ENCODE peak calls at places on chromosomes 13 and 19, in four cellular contexts. One of them, this sample, is unnamed.

GRCh38 chr19:6222884-6223283 is 56.9 kb downstream of the MLLT1 start:
- DNase-seq in HepG2: no peak
- DNase-seq in A549: no peak
- DNase-seq in IMR-90: no peak
- DNase-seq in this sample: no peak

GRCh38 chr13:86870388-86870966 is 800.7 kb upstream of the SLITRK5 start:
- DNase-seq in HepG2: peak; percentile 3
- DNase-seq in IMR-90: peak; percentile 43
- DNase-seq in A549: peak; percentile 1
- DNase-seq in this sample: no peak

GRCh38 chr13:107329991-107330390 is 762.1 kb upstream of the ARGLU1 start:
- DNase-seq in A549: no peak
- DNase-seq in HepG2: no peak
- DNase-seq in IMR-90: peak; percentile 34
- DNase-seq in this sample: no peak

GRCh38 chr19:6774821-6775707 is 2.6 kb downstream of the VAV1 start:
- DNase-seq in A549: no peak
- DNase-seq in IMR-90: no peak
- DNase-seq in HepG2: no peak
- DNase-seq in this sample: no peak

GRCh38 chr13:24299488-24300114 is 9.8 kb upstream of the C1QTNF9 start:
- DNase-seq in HepG2: no peak
- DNase-seq in A549: no peak
- DNase-seq in IMR-90: no peak
- DNase-seq in this sample: no peak

GRCh38 chr19:2618611-2619010 is 83.9 kb downstream of the GNG7 start:
- DNase-seq in HepG2: no peak
- DNase-seq in A549: no peak
- DNase-seq in IMR-90: peak; percentile 28
- DNase-seq in this sample: no peak

GRCh38 chr13:49976314-49977258 is 20.3 kb upstream of the TRIM13 start:
- DNase-seq in HepG2: peak; percentile 65
- DNase-seq in IMR-90: peak; percentile 70
- DNase-seq in A549: peak; percentile 67
- DNase-seq in this sample: peak; percentile 77

GRCh38 chr13:26867451-26868067 is 107.0 kb upstream of the GPR12 start:
- DNase-seq in HepG2: no peak
- DNase-seq in A549: peak; percentile 2
- DNase-seq in IMR-90: peak; percentile 14
- DNase-seq in this sample: peak; percentile 18

GRCh38 chr19:29806098-29806866 is 5.5 kb upstream of the CCNE1 start:
- DNase-seq in HepG2: peak; percentile 52
- DNase-seq in A549: peak; percentile 89
- DNase-seq in IMR-90: peak; percentile 44
- DNase-seq in this sample: peak; percentile 77

GRCh38 chr19:8924283-8924682 is 85.9 kb downstream of the MUC16 start:
- DNase-seq in HepG2: no peak
- DNase-seq in IMR-90: no peak
- DNase-seq in A549: no peak
- DNase-seq in this sample: no peak
- TF ChIP-seq MAZ in HepG2: no peak
- TF ChIP-seq MAZ in IMR-90: no peak
- TF ChIP-seq MAZ in A549: no peak
- TF ChIP-seq MAZ in this sample: no peak

DNA sequence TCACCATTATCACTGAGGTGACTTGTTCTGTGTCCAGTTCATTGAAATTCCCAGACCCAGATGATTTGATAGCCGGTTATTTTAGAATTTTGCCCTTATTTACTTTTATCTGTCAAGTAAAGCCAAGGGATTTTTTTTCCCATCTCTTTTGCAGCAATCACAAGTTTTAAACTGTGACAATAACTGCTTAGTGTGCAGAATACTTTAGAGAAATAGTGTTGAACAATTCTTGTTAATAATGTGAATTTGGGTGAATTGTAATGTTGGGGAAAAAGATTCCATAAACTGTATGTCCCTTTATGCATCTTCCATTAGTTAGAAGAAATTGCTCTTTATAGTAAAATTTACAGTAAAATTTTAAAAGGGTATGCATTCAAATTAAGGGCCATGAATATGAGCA is 79.5 kb downstream of the SLITRK6 start:
- DNase-seq in HepG2: no peak
- DNase-seq in A549: no peak
- DNase-seq in IMR-90: no peak
- DNase-seq in this sample: no peak
- TF ChIP-seq MAZ in HepG2: no peak
- TF ChIP-seq MAZ in A549: no peak
- TF ChIP-seq MAZ in IMR-90: no peak
- TF ChIP-seq MAZ in this sample: no peak

DNA sequence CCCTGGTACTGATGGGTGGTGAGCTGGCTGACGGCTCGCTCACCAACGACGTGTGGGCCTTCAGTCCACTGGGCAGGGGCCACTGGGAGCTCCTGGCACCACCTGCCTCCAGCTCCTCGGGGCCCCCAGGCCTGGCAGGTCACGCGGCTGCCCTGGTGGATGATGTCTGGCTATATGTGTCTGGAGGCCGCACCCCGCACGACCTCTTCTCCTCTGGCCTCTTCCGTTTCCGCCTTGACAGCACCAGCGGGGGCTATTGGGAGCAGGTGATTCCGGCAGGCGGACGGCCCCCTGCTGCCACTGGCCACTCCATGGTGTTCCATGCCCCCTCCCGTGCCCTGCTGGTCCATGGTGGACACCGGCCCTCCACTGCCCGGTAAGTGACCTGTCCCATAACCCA is 10.5 kb downstream of the MEGF8 start:
- DNase-seq in A549: no peak
- DNase-seq in IMR-90: no peak
- DNase-seq in HepG2: no peak
- DNase-seq in this sample: no peak
- TF ChIP-seq MAZ in A549: no peak
- TF ChIP-seq MAZ in IMR-90: no peak
- TF ChIP-seq MAZ in HepG2: no peak
- TF ChIP-seq MAZ in this sample: no peak

GRCh38 chr13:105353654-105354053 is 1181.8 kb downstream of the EFNB2 start:
- DNase-seq in IMR-90: no peak
- DNase-seq in A549: no peak
- DNase-seq in HepG2: no peak
- DNase-seq in this sample: no peak
- TF ChIP-seq MAZ in IMR-90: no peak
- TF ChIP-seq MAZ in A549: no peak
- TF ChIP-seq MAZ in HepG2: no peak
- TF ChIP-seq MAZ in this sample: no peak

DNA sequence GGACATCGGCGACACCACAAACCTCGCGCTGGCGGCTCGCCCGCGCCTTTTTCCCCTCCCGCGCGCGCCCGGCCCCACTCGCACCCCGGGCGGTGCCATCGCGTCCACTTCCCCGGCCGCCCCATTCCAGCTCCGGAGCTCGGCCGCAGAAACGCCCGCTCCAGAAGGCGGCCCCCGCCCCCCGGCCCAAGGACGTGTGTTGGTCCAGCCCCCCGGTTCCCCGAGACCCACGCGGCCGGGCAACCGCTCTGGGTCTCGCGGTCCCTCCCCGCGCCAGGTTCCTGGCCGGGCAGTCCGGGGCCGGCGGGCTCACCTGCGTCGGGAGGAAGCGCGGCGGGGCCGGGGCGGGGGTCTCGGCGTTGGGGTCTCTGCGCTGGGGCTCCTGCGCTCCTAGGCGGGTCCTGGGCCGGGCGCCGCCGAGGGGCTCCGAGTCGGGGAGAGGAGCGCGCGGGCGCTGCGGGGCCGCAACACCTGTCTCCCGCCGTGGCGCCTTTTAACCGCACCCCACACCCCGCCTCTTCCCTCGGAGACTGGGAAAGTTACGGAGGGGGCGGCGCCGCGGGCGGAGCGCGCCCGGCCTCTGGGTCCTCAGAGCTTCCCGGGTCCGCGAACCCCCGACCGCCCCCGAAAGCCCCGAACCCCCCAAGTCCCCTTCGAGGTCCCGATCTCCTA is at the start of gene GJB2:
- DNase-seq in HepG2: no peak
- DNase-seq in A549: no peak
- DNase-seq in IMR-90: no peak
- DNase-seq in this sample: no peak
- TF ChIP-seq MAZ in HepG2: no peak
- TF ChIP-seq MAZ in A549: no peak
- TF ChIP-seq MAZ in IMR-90: no peak
- TF ChIP-seq MAZ in this sample: no peak

This sample was measured in K562.